ENCODE peak calls at places on chromosomes 13 and 19, in eight cellular contexts. Z is activated CD8-positive, alpha-beta T cell treated with anti-CD3 and anti-CD28 coated beads for 36 hours; R is MCF 10A; V is RPMI8226; Y is posterior vena cava; M is fibroblast of the aortic adventitia; J is activated gamma-delta T cell treated with Interleukin-2 at 50 U/mL for 16 hours; G is activated T-cell treated with anti-CD3 and anti-CD28 coated beads for 1 hour. F is an unnamed sample.

GRCh38 chr13:39419068-39419467 is 183.9 kb downstream of the LHFPL6 start:
- DNase-seq in Z (no peak), R (no peak), V (no peak), Y (no peak), M (no peak), J (no peak), G (no peak), F (no peak)

GRCh38 chr19:13060233-13060963 is 42.3 kb downstream of the LYL1 start:
- DNase-seq in Z (no peak), R (no peak), V (no peak), Y (no peak), M (peak), J (no peak), G (no peak), F (no peak)

GRCh38 chr19:9140159-9140874 is at the start of gene ZNF317:
- DNase-seq in Z (peak), R (peak), V (peak), Y (peak), M (peak), J (peak), G (peak), F (peak)

GRCh38 chr19:11268783-11269267 is 6.5 kb upstream of the DOCK6 start:
- DNase-seq in Z (no peak), R (peak), V (peak), Y (peak), M (peak), J (no peak), G (no peak), F (no peak)

GRCh38 chr13:25232937-25233515 is 54.3 kb downstream of the MTMR6 start:
- DNase-seq in Z (no peak), R (peak), V (peak), Y (no peak), M (peak), J (no peak), G (no peak), F (peak)

GRCh38 chr19:21602105-21602658 is 96.8 kb downstream of the ZNF429 start:
- DNase-seq in Z (no peak), R (no peak), V (no peak), Y (no peak), M (no peak), J (no peak), G (no peak), F (no peak)

GRCh38 chr19:29505034-29505824 is 20.6 kb upstream of the VSTM2B start:
- DNase-seq in Z (no peak), R (no peak), V (no peak), Y (peak), M (no peak), J (no peak), G (no peak), F (no peak)

GRCh38 chr19:41263042-41263849 is 926 bp upstream of the HNRNPUL1 start:
- DNase-seq in Z (peak), R (peak), V (peak), Y (peak), M (peak), J (peak), G (peak), F (peak)

GRCh38 chr19:3048190-3048533 is 14.1 kb downstream of the TLE5 start:
- DNase-seq in Z (no peak), R (no peak), V (no peak), Y (no peak), M (no peak), J (no peak), G (no peak), F (no peak)

GRCh38 chr19:7242601-7243258 is 51.5 kb downstream of the INSR start:
- DNase-seq in Z (no peak), R (peak), V (no peak), Y (no peak), M (peak), J (no peak), G (no peak), F (peak)

GRCh38 chr19:43527860-43528622 is 1.0 kb upstream of the ETHE1 start:
- DNase-seq in Z (peak), R (peak), V (no peak), Y (peak), M (peak), J (no peak), G (no peak), F (peak)

GRCh38 chr13:99585609-99586008 is 84.3 kb downstream of the TM9SF2 start:
- DNase-seq in Z (no peak), R (no peak), V (no peak), Y (no peak), M (peak), J (no peak), G (no peak), F (no peak)

GRCh38 chr13:62483774-62484173 is 1068.1 kb upstream of the PCDH20 start:
- DNase-seq in Z (no peak), R (no peak), V (no peak), Y (no peak), M (no peak), J (no peak), G (no peak), F (no peak)

GRCh38 chr19:17402982-17403855 is 2.2 kb downstream of the BST2 start:
- DNase-seq in Z (peak), R (peak), V (peak), Y (no peak), M (no peak), J (peak), G (peak), F (peak)

GRCh38 chr13:44921478-44921877 is 67.8 kb downstream of the NUFIP1 start:
- DNase-seq in Z (no peak), R (no peak), V (no peak), Y (no peak), M (no peak), J (no peak), G (no peak), F (no peak)

GRCh38 chr19:46859637-46860124 is 1.1 kb upstream of the ARHGAP35 start:
- DNase-seq in Z (no peak), R (peak), V (peak), Y (peak), M (no peak), J (no peak), G (no peak), F (peak)

GRCh38 chr19:1746401-1747284 is 6.7 kb upstream of the ONECUT3 start:
- DNase-seq in Z (no peak), R (peak), V (peak), Y (no peak), M (peak), J (no peak), G (no peak), F (peak)

GRCh38 chr19:18119243-18120105 is 21.9 kb downstream of the MAST3 start:
- DNase-seq in Z (peak), R (no peak), V (peak), Y (no peak), M (no peak), J (peak), G (peak), F (no peak)

GRCh38 chr13:27038323-27038722 is 133.3 kb downstream of the USP12 start:
- DNase-seq in Z (no peak), R (peak), V (no peak), Y (no peak), M (peak), J (no peak), G (no peak), F (peak)

GRCh38 chr19:42472402-42473147 is 29.8 kb upstream of the CXCL17 start:
- DNase-seq in Z (no peak), R (no peak), V (no peak), Y (no peak), M (no peak), J (no peak), G (no peak), F (no peak)

GRCh38 chr19:31348416-31349159 is 648 bp downstream of the TSHZ3 start:
- DNase-seq in Z (peak), R (no peak), V (no peak), Y (no peak), M (peak), J (no peak), G (no peak), F (no peak)

GRCh38 chr19:38543807-38544568 is 73.8 kb downstream of the MAP4K1 start:
- DNase-seq in Z (peak), R (peak), V (peak), Y (peak), M (peak), J (no peak), G (no peak), F (peak)

GRCh38 chr19:14410054-14410774 is 8.9 kb downstream of the DDX39A start:
- DNase-seq in Z (peak), R (no peak), V (no peak), Y (no peak), M (no peak), J (peak), G (no peak), F (no peak)

GRCh38 chr13:44929691-44930090 is 59.6 kb downstream of the NUFIP1 start:
- DNase-seq in Z (no peak), R (no peak), V (no peak), Y (no peak), M (no peak), J (no peak), G (no peak), F (no peak)

GRCh38 chr13:26558074-26558805 is 757 bp downstream of the WASF3 start:
- DNase-seq in Z (no peak), R (peak), V (no peak), Y (no peak), M (peak), J (no peak), G (no peak), F (no peak)